ENCODE peak calls at places on chromosomes 16 and 17, in six cellular contexts. D, O, C, P, I and W are unnamed samples.

GRCh38 chr16:54244061-54244886 is 42.3 kb downstream of the IRX3 start:
- DNase-seq in D (no peak), O (no peak), C (no peak), P (no peak), I (no peak), W (no peak)

GRCh38 chr16:76446251-76446650 is 169.1 kb downstream of the CNTNAP4 start:
- DNase-seq in D (no peak), O (no peak), C (no peak), P (no peak), I (no peak), W (no peak)

GRCh38 chr16:25707553-25707952 is 15.8 kb downstream of the HS3ST4 start:
- DNase-seq in D (no peak), O (no peak), C (no peak), P (no peak), I (no peak), W (no peak)

GRCh38 chr17:32807577-32807976 is 69.3 kb downstream of the MYO1D start:
- DNase-seq in D (no peak), O (no peak), C (peak), P (no peak), I (no peak), W (no peak)

GRCh38 chr17:142876-143784 is 5.8 kb downstream of the SCGB1C2 start:
- DNase-seq in D (no peak), O (no peak), C (no peak), P (no peak), I (no peak), W (no peak)

GRCh38 chr17:75777243-75777922 is 7.2 kb upstream of the UNK start:
- DNase-seq in D (no peak), O (peak), C (no peak), P (no peak), I (peak), W (no peak)

GRCh38 chr17:14301279-14301760 is 439 bp downstream of the HS3ST3B1 start:
- DNase-seq in D (peak), O (no peak), C (no peak), P (no peak), I (no peak), W (no peak)

GRCh38 chr16:17784073-17784472 is 313.3 kb upstream of the XYLT1 start:
- DNase-seq in D (no peak), O (no peak), C (no peak), P (no peak), I (no peak), W (no peak)

GRCh38 chr17:4936436-4936835 is 3.4 kb downstream of the SLC25A11 start:
- DNase-seq in D (no peak), O (no peak), C (no peak), P (no peak), I (no peak), W (no peak)

GRCh38 chr17:60094754-60095153 is 16.0 kb upstream of the HEATR6 start:
- DNase-seq in D (no peak), O (no peak), C (no peak), P (no peak), I (no peak), W (no peak)

GRCh38 chr17:50546701-50547034 is 306 bp upstream of the SPATA20 start:
- DNase-seq in D (no peak), O (no peak), C (no peak), P (no peak), I (no peak), W (no peak)

GRCh38 chr17:56121661-56122060 is 31.6 kb upstream of the ANKFN1 start:
- DNase-seq in D (no peak), O (no peak), C (no peak), P (no peak), I (no peak), W (no peak)

GRCh38 chr17:8243827-8244226 is 4.0 kb downstream of the CTC1 start:
- DNase-seq in D (no peak), O (no peak), C (no peak), P (no peak), I (no peak), W (no peak)

GRCh38 chr17:37651846-37652245 is 8.6 kb upstream of the DDX52 start:
- DNase-seq in D (no peak), O (no peak), C (no peak), P (no peak), I (no peak), W (no peak)

GRCh38 chr17:55005520-55005919 is 37.0 kb downstream of the STXBP4 start:
- DNase-seq in D (no peak), O (peak), C (peak), P (no peak), I (no peak), W (no peak)

GRCh38 chr16:55370762-55371482 is 46.9 kb downstream of the IRX6 start:
- DNase-seq in D (no peak), O (peak), C (no peak), P (peak), I (peak), W (peak)

GRCh38 chr16:80583466-80583865 is 42.7 kb downstream of the DYNLRB2 start:
- DNase-seq in D (no peak), O (peak), C (no peak), P (no peak), I (no peak), W (no peak)

GRCh38 chr17:9432867-9433495 is 142.6 kb downstream of the STX8 start:
- DNase-seq in D (no peak), O (no peak), C (no peak), P (no peak), I (no peak), W (no peak)

GRCh38 chr16:11101695-11102522 is 154.1 kb downstream of the SOCS1 start:
- DNase-seq in D (no peak), O (peak), C (peak), P (no peak), I (no peak), W (no peak)

GRCh38 chr17:58865301-58865700 is 109.6 kb downstream of the PPM1E start:
- DNase-seq in D (no peak), O (no peak), C (no peak), P (no peak), I (no peak), W (no peak)